ENCODE peak calls at places on chromosomes 16 and 17, in five cellular contexts. One of them, this sample, is unnamed.

GRCh38 chr17:33266116-33266515 is 27.0 kb downstream of the ASIC2 start:
- DNase-seq in cardiac muscle cell: no peak
- DNase-seq in OCI-LY7: no peak
- DNase-seq in GM12865: no peak
- DNase-seq in fibroblast of the aortic adventitia: peak; percentile 12
- DNase-seq in this sample: no peak

GRCh38 chr16:66359012-66359411 is 7.5 kb upstream of the CDH5 start:
- DNase-seq in GM12865: no peak
- DNase-seq in OCI-LY7: no peak
- DNase-seq in fibroblast of the aortic adventitia: peak; percentile 31
- DNase-seq in cardiac muscle cell: peak; percentile 19
- DNase-seq in this sample: peak; percentile 39

GRCh38 chr17:30519707-30520106 is 42.5 kb downstream of the GOSR1 start:
- DNase-seq in cardiac muscle cell: no peak
- DNase-seq in fibroblast of the aortic adventitia: peak; percentile 95
- DNase-seq in GM12865: no peak
- DNase-seq in OCI-LY7: no peak
- DNase-seq in this sample: peak; percentile 94

GRCh38 chr17:78708510-78708973 is 73.5 kb downstream of the CYTH1 start:
- DNase-seq in fibroblast of the aortic adventitia: peak; percentile 83
- DNase-seq in OCI-LY7: peak; percentile 90
- DNase-seq in GM12865: peak; percentile 93
- DNase-seq in cardiac muscle cell: peak; percentile 75
- DNase-seq in this sample: peak; percentile 89

GRCh38 chr16:56317998-56318912 is 107.1 kb downstream of the AMFR start:
- DNase-seq in fibroblast of the aortic adventitia: peak; percentile 80
- DNase-seq in cardiac muscle cell: peak; percentile 87
- DNase-seq in OCI-LY7: peak; percentile 60
- DNase-seq in GM12865: peak; percentile 66
- DNase-seq in this sample: peak; percentile 78

GRCh38 chr16:66427036-66427446 is at the start of gene BEAN1:
- DNase-seq in cardiac muscle cell: peak; percentile 71
- DNase-seq in GM12865: no peak
- DNase-seq in OCI-LY7: no peak
- DNase-seq in fibroblast of the aortic adventitia: no peak
- DNase-seq in this sample: no peak

GRCh38 chr17:59652119-59652518 is 32.4 kb downstream of the CLTC start:
- DNase-seq in GM12865: no peak
- DNase-seq in cardiac muscle cell: no peak
- DNase-seq in OCI-LY7: no peak
- DNase-seq in fibroblast of the aortic adventitia: peak; percentile 64
- DNase-seq in this sample: peak; percentile 50

GRCh38 chr17:39739885-39740356 is 2.2 kb downstream of the GRB7 start:
- DNase-seq in GM12865: no peak
- DNase-seq in OCI-LY7: no peak
- DNase-seq in fibroblast of the aortic adventitia: no peak
- DNase-seq in cardiac muscle cell: no peak
- DNase-seq in this sample: no peak

GRCh38 chr16:10971560-10971961 is 27.2 kb downstream of the CLEC16A start:
- DNase-seq in cardiac muscle cell: peak; percentile 79
- DNase-seq in fibroblast of the aortic adventitia: peak; percentile 96
- DNase-seq in GM12865: peak; percentile 80
- DNase-seq in OCI-LY7: peak; percentile 66
- DNase-seq in this sample: peak; percentile 94

GRCh38 chr17:836154-836553 is 54.0 kb downstream of the MRM3 start:
- DNase-seq in fibroblast of the aortic adventitia: peak; percentile 27
- DNase-seq in GM12865: no peak
- DNase-seq in OCI-LY7: no peak
- DNase-seq in cardiac muscle cell: no peak
- DNase-seq in this sample: peak; percentile 21

GRCh38 chr16:74438492-74438979 is 17.3 kb upstream of the CLEC18B start:
- DNase-seq in OCI-LY7: no peak
- DNase-seq in fibroblast of the aortic adventitia: no peak
- DNase-seq in cardiac muscle cell: no peak
- DNase-seq in GM12865: no peak
- DNase-seq in this sample: no peak

GRCh38 chr17:31524926-31525800 is 133.7 kb downstream of the RAB11FIP4 start:
- DNase-seq in OCI-LY7: peak; percentile 82
- DNase-seq in fibroblast of the aortic adventitia: peak; percentile 96
- DNase-seq in GM12865: peak; percentile 83
- DNase-seq in cardiac muscle cell: peak; percentile 88
- DNase-seq in this sample: peak; percentile 95

GRCh38 chr16:65679785-65680184 is 557.9 kb upstream of the CDH11 start:
- DNase-seq in OCI-LY7: peak; percentile 11
- DNase-seq in GM12865: peak; percentile 46
- DNase-seq in fibroblast of the aortic adventitia: no peak
- DNase-seq in cardiac muscle cell: no peak
- DNase-seq in this sample: no peak

GRCh38 chr17:20852541-20853370 is 190.1 kb downstream of the USP22 start:
- DNase-seq in cardiac muscle cell: peak; percentile 69
- DNase-seq in fibroblast of the aortic adventitia: peak; percentile 16
- DNase-seq in GM12865: peak; percentile 13
- DNase-seq in OCI-LY7: no peak
- DNase-seq in this sample: no peak

GRCh38 chr17:21286066-21286770 is 1.7 kb downstream of the MAP2K3 start:
- DNase-seq in cardiac muscle cell: peak; percentile 91
- DNase-seq in GM12865: peak; percentile 34
- DNase-seq in OCI-LY7: peak; percentile 58
- DNase-seq in fibroblast of the aortic adventitia: peak; percentile 99
- DNase-seq in this sample: peak; percentile 99

GRCh38 chr16:68377221-68377620 is 66.4 kb downstream of the PRMT7 start:
- DNase-seq in fibroblast of the aortic adventitia: no peak
- DNase-seq in OCI-LY7: no peak
- DNase-seq in cardiac muscle cell: no peak
- DNase-seq in GM12865: no peak
- DNase-seq in this sample: no peak

GRCh38 chr17:32298721-32299578 is 33.3 kb downstream of the RHBDL3 start:
- DNase-seq in OCI-LY7: no peak
- DNase-seq in GM12865: no peak
- DNase-seq in fibroblast of the aortic adventitia: no peak
- DNase-seq in cardiac muscle cell: no peak
- DNase-seq in this sample: no peak

GRCh38 chr16:76913046-76913445 is 277.9 kb upstream of the MON1B start:
- DNase-seq in GM12865: no peak
- DNase-seq in OCI-LY7: no peak
- DNase-seq in fibroblast of the aortic adventitia: peak; percentile 22
- DNase-seq in cardiac muscle cell: no peak
- DNase-seq in this sample: peak; percentile 7

GRCh38 chr17:13346081-13346533 is 255.6 kb downstream of the HS3ST3A1 start:
- DNase-seq in cardiac muscle cell: no peak
- DNase-seq in OCI-LY7: no peak
- DNase-seq in GM12865: no peak
- DNase-seq in fibroblast of the aortic adventitia: peak; percentile 80
- DNase-seq in this sample: peak; percentile 93

DNA sequence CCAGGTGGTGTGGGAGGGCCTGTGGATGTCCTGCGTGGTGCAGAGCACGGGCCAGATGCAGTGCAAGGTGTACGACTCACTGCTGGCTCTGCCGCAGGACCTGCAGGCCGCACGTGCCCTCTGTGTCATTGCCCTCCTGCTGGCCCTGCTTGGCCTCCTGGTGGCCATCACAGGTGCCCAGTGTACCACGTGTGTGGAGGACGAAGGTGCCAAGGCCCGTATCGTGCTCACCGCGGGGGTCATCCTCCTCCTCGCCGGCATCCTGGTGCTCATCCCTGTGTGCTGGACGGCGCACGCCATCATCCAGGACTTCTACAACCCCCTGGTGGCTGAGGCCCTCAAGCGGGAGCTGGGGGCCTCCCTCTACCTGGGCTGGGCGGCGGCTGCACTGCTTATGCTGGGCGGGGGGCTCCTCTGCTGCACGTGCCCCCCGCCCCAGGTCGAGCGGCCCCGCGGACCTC is 798 bp downstream of the CLDN9 start:
- DNase-seq in cardiac muscle cell: no peak
- DNase-seq in GM12865: no peak
- DNase-seq in fibroblast of the aortic adventitia: no peak
- DNase-seq in OCI-LY7: no peak
- DNase-seq in this sample: no peak
- H3K4me3 ChIP-seq in cardiac muscle cell: no peak overlapping the region
- H3K4me3 ChIP-seq in GM12865: no peak overlapping the region
- H3K4me3 ChIP-seq in fibroblast of the aortic adventitia: no peak overlapping the region
- H3K4me3 ChIP-seq in OCI-LY7: no peak overlapping the region
- H3K4me3 ChIP-seq in this sample: no peak overlapping the region

GRCh38 chr17:61395409-61395982 is 4.1 kb upstream of the TBX2 start:
- DNase-seq in GM12865: no peak
- DNase-seq in OCI-LY7: no peak
- DNase-seq in cardiac muscle cell: no peak
- DNase-seq in fibroblast of the aortic adventitia: no peak
- DNase-seq in this sample: no peak
- H3K4me3 ChIP-seq in GM12865: no peak overlapping the region
- H3K4me3 ChIP-seq in OCI-LY7: no peak overlapping the region
- H3K4me3 ChIP-seq in cardiac muscle cell: peak overlapping the region; percentile 63
- H3K4me3 ChIP-seq in fibroblast of the aortic adventitia: no peak overlapping the region
- H3K4me3 ChIP-seq in this sample: no peak overlapping the region

DNA sequence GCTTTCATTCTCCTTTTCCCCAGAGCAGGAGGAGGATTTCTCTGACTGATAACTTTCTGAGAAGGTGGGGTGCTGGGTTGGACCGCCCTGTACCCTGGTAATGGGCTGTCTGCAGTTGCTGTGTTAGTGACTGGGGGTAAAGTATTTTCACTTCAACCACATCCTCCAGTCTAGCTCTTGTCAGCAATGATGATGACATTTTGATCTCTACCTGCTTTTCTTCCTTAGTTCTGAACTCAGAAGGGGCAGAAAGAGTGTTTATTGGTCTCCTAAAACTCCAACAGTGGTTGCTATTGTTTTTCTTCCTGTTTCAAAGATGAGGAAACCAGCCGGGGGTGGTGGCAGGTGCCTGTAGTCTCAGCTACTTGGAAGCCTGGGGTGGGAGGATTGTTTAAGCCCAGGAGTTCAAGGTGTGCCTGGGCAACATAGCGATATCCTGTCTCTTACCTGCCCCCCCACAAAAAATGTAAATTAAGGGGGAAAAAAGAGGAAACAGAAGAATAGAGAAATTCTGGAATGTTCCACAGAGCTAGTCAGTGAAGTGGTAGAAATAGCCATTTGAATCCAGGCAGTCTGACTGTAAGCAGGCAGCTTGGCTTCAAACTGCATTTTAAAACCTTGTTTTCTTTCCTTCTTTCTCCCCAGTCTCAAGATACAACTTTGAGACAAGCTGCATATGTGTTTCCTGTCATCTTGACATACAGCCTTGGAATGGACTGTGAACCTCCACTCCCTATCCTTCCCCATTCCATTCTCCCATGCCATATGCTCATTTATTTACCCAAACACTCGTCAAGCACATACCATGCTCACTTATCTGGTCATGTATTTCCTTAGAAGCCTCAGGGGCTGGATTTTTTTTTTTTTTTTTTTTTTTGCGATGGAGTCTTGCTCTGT is 3.3 kb upstream of the N4BP1 start:
- DNase-seq in OCI-LY7: peak; percentile 35
- DNase-seq in cardiac muscle cell: no peak
- DNase-seq in fibroblast of the aortic adventitia: peak; percentile 47
- DNase-seq in GM12865: peak; percentile 85
- DNase-seq in this sample: peak; percentile 73
- H3K4me3 ChIP-seq in OCI-LY7: peak overlapping the region; percentile 29
- H3K4me3 ChIP-seq in cardiac muscle cell: no peak overlapping the region
- H3K4me3 ChIP-seq in fibroblast of the aortic adventitia: no peak overlapping the region
- H3K4me3 ChIP-seq in GM12865: peak overlapping the region; percentile 31
- H3K4me3 ChIP-seq in this sample: no peak overlapping the region

DNA sequence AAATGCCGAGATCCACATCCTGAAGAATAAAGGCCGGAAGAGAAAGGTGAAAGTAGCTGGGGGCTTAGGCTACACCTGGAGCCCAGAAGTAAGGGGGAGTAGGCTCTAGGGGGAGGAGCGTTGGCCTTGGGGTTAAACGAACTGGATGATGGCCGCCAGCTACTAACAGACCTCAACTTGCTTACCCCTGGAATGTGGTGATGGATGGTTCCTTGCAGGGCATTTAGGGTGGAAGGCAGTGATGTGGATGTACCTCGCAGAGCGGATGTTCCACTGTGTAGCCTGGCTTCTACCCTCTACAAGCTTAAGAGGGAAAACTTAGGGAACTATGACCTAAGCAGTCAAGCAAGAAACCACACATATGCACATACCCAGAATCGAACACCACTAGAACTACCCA is 2.3 kb upstream of the MAZ start:
- DNase-seq in cardiac muscle cell: no peak
- DNase-seq in fibroblast of the aortic adventitia: no peak
- DNase-seq in GM12865: no peak
- DNase-seq in OCI-LY7: peak; percentile 43
- DNase-seq in this sample: no peak
- H3K4me3 ChIP-seq in cardiac muscle cell: no peak overlapping the region
- H3K4me3 ChIP-seq in fibroblast of the aortic adventitia: no peak overlapping the region
- H3K4me3 ChIP-seq in GM12865: no peak overlapping the region
- H3K4me3 ChIP-seq in OCI-LY7: peak overlapping the region; percentile 71
- H3K4me3 ChIP-seq in this sample: no peak overlapping the region

DNA sequence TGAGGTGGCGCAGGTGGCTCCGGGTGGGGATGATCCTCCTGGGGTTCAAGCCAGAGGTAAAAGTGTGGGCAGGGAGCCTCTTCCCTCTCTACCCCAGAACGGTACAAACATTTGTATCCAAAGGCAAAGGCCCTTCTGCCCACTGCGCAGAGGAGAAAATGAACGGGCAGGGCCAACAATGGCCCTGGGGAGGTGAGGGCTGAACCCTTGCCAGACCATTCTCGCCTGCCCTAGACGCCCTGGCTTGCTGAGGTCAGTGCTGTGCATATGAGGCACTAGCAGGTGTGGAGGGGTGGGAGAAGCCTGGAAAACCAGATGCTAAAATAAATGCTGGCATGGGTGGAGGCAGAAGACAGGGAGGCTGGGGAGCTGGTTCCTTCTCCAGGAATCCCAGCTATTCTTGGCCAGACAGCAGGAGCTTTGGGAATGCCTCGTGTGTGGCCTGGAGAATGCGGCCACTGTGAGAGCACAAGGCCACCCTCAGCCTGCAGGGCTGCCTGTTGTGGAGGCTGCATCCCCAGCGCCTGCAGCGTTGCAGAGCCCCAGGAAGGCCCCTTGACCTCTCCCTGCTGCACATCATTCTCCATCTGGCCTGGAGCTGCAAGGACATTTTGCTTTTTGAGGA is 4.5 kb downstream of the C17orf50 start:
- DNase-seq in OCI-LY7: no peak
- DNase-seq in cardiac muscle cell: no peak
- DNase-seq in fibroblast of the aortic adventitia: no peak
- DNase-seq in GM12865: no peak
- DNase-seq in this sample: no peak
- H3K4me3 ChIP-seq in OCI-LY7: peak overlapping the region; percentile 68
- H3K4me3 ChIP-seq in cardiac muscle cell: no peak overlapping the region
- H3K4me3 ChIP-seq in fibroblast of the aortic adventitia: no peak overlapping the region
- H3K4me3 ChIP-seq in GM12865: no peak overlapping the region
- H3K4me3 ChIP-seq in this sample: no peak overlapping the region

GRCh38 chr17:63840591-63841349 is 1.7 kb downstream of the SMARCD2 start:
- DNase-seq in cardiac muscle cell: no peak
- DNase-seq in GM12865: no peak
- DNase-seq in fibroblast of the aortic adventitia: peak; percentile 46
- DNase-seq in OCI-LY7: no peak
- DNase-seq in this sample: peak; percentile 28

GRCh38 chr17:63838586-63839184 is 3.8 kb downstream of the SMARCD2 start:
- DNase-seq in GM12865: no peak
- DNase-seq in OCI-LY7: no peak
- DNase-seq in cardiac muscle cell: no peak
- DNase-seq in fibroblast of the aortic adventitia: peak; percentile 91
- DNase-seq in this sample: peak; percentile 89

GRCh38 chr17:63837480-63837879 is 5.0 kb downstream of the SMARCD2 start:
- DNase-seq in GM12865: no peak
- DNase-seq in OCI-LY7: no peak
- DNase-seq in fibroblast of the aortic adventitia: no peak
- DNase-seq in cardiac muscle cell: no peak
- DNase-seq in this sample: no peak

GRCh38 chr17:63836811-63837210 is 5.7 kb downstream of the SMARCD2 start:
- DNase-seq in cardiac muscle cell: no peak
- DNase-seq in OCI-LY7: no peak
- DNase-seq in GM12865: no peak
- DNase-seq in fibroblast of the aortic adventitia: no peak
- DNase-seq in this sample: no peak

GRCh38 chr17:63837962-63838585 is 4.4 kb downstream of the SMARCD2 start:
- DNase-seq in GM12865: no peak
- DNase-seq in fibroblast of the aortic adventitia: no peak
- DNase-seq in cardiac muscle cell: no peak
- DNase-seq in OCI-LY7: no peak
- DNase-seq in this sample: no peak
- H3K4me3 ChIP-seq in GM12865: no peak overlapping the region
- H3K4me3 ChIP-seq in fibroblast of the aortic adventitia: no peak overlapping the region
- H3K4me3 ChIP-seq in cardiac muscle cell: no peak overlapping the region
- H3K4me3 ChIP-seq in OCI-LY7: no peak overlapping the region
- H3K4me3 ChIP-seq in this sample: no peak overlapping the region

This sample was measured in fibroblast of pulmonary artery.